ENCODE peak calls at places on chromosomes 12 and 14, in ten cellular contexts. K is breast epithelium, Q is heart left ventricle, Y is gastrocnemius medialis, P is A549, I is suprapubic skin, M is lower leg skin, A is uterus, C is sigmoid colon, S is HCT116. O is an unnamed sample.

GRCh38 chr14:100221419-100222218 is 17.3 kb upstream of the YY1 start:
- DNase-seq in K (peak; percentile 35), Q (no peak), Y (no peak), P (no peak), I (no peak), M (peak; percentile 41), A (no peak), C (no peak), S (no peak), O (no peak)

GRCh38 chr14:92610849-92611271 is 97.3 kb downstream of the RIN3 start:
- DNase-seq in K (no peak), Q (no peak), Y (no peak), P (no peak), I (no peak), M (no peak), A (no peak), C (peak; percentile 65), S (no peak), O (no peak)

GRCh38 chr14:104075530-104076151 is 9.9 kb upstream of the ASPG start:
- DNase-seq in K (no peak), Q (no peak), Y (no peak), P (no peak), I (no peak), M (no peak), A (no peak), C (no peak), S (no peak), O (no peak)

GRCh38 chr12:120598674-120599463 is 17.7 kb upstream of the POP5 start:
- DNase-seq in K (no peak), Q (no peak), Y (peak; percentile 12), P (peak; percentile 65), I (no peak), M (no peak), A (no peak), C (no peak), S (no peak), O (peak; percentile 65)

GRCh38 chr14:89926709-89927108 is 27.8 kb downstream of the EFCAB11 start:
- DNase-seq in K (no peak), Q (no peak), Y (no peak), P (no peak), I (no peak), M (no peak), A (no peak), C (no peak), S (no peak), O (no peak)

GRCh38 chr14:44135972-44136371 is 371.1 kb downstream of the FSCB start:
- DNase-seq in K (no peak), Q (no peak), Y (no peak), P (no peak), I (no peak), M (no peak), A (no peak), C (no peak), S (no peak), O (no peak)

GRCh38 chr14:52960627-52961026 is 9.8 kb upstream of the FERMT2 start:
- DNase-seq in K (peak; percentile 35), Q (no peak), Y (no peak), P (no peak), I (no peak), M (no peak), A (no peak), C (no peak), S (no peak), O (no peak)

GRCh38 chr14:82915381-82915780 is 1381.7 kb upstream of the SEL1L start:
- DNase-seq in K (no peak), Q (no peak), Y (no peak), P (no peak), I (no peak), M (no peak), A (no peak), C (no peak), S (no peak), O (no peak)

GRCh38 chr12:24200013-24200412 is 250.5 kb upstream of the SOX5 start:
- DNase-seq in K (no peak), Q (no peak), Y (no peak), P (no peak), I (no peak), M (no peak), A (no peak), C (no peak), S (no peak), O (no peak)

GRCh38 chr12:24198070-24198469 is 248.6 kb upstream of the SOX5 start:
- DNase-seq in K (no peak), Q (no peak), Y (no peak), P (no peak), I (no peak), M (no peak), A (no peak), C (no peak), S (no peak), O (no peak)

GRCh38 chr12:24197517-24197916 is 248.0 kb upstream of the SOX5 start:
- DNase-seq in K (no peak), Q (no peak), Y (no peak), P (no peak), I (no peak), M (no peak), A (no peak), C (no peak), S (no peak), O (no peak)

GRCh38 chr12:24201258-24201970 is 251.9 kb upstream of the SOX5 start:
- DNase-seq in K (no peak), Q (no peak), Y (no peak), P (no peak), I (no peak), M (no peak), A (no peak), C (no peak), S (no peak), O (no peak)

GRCh38 chr12:24198936-24199644 is 249.6 kb upstream of the SOX5 start:
- DNase-seq in K (no peak), Q (no peak), Y (no peak), P (no peak), I (no peak), M (no peak), A (no peak), C (no peak), S (no peak), O (no peak)
- TF ChIP-seq POLR2A in K (no peak), Q (no peak), Y (no peak), P (no peak), I (no peak), M (no peak), A (no peak), C (no peak), S (no peak), O (no peak)

GRCh38 chr14:22918519-22918808 is 485 bp downstream of the RBM23 start:
- DNase-seq in K (no peak), Q (no peak), Y (no peak), P (no peak), I (peak; percentile 70), M (no peak), A (no peak), C (no peak), S (no peak), O (no peak)

GRCh38 chr14:22920697-22921096 is 1.7 kb upstream of the RBM23 start:
- DNase-seq in K (no peak), Q (no peak), Y (no peak), P (no peak), I (no peak), M (no peak), A (no peak), C (no peak), S (no peak), O (no peak)

GRCh38 chr14:22915886-22916521 is 2.9 kb downstream of the RBM23 start:
- DNase-seq in K (no peak), Q (no peak), Y (peak; percentile 9), P (no peak), I (no peak), M (no peak), A (no peak), C (no peak), S (no peak), O (no peak)

GRCh38 chr14:22919601-22919921 is 612 bp upstream of the RBM23 start:
- DNase-seq in K (no peak), Q (no peak), Y (no peak), P (no peak), I (no peak), M (no peak), A (no peak), C (no peak), S (no peak), O (no peak)

GRCh38 chr14:22918809-22919600 is at the start of gene RBM23:
- DNase-seq in K (peak; percentile 100), Q (peak; percentile 100), Y (peak; percentile 99), P (peak; percentile 95), I (peak; percentile 100), M (peak; percentile 100), A (peak; percentile 100), C (peak; percentile 100), S (peak; percentile 100), O (peak; percentile 59)
- TF ChIP-seq POLR2A in K (peak; percentile 91), Q (peak; percentile 72), Y (peak; percentile 88), P (peak; percentile 75), I (no peak), M (peak; percentile 60), A (peak; percentile 87), C (peak; percentile 71), S (peak; percentile 63), O (peak; percentile 48)

DNA sequence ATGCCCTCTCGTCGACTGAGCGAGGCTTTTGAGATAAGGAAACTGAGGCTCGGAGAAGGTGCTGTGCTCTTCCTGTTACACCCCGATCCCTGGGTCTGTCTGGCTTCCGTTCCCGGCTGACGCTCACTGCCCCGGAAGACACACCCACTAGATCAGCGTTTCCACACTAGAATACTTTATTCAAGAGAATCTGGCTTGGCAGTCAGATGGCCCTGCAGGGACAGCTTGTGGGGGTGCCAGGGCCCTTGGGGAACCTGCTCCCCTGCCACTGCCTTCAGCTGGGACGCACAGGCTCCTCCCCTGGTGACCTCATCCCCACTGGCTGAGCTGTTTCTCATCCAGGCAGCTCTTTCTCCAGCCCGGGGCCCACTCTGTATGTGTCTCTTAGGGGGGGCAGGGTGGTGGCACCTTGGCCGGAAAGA is 13.7 kb downstream of the PGF start:
- DNase-seq in K (peak; percentile 64), Q (peak; percentile 82), Y (no peak), P (no peak), I (no peak), M (peak; percentile 71), A (peak; percentile 56), C (peak; percentile 84), S (no peak), O (no peak)
- TF ChIP-seq POLR2A in K (no peak), Q (no peak), Y (no peak), P (no peak), I (no peak), M (no peak), A (no peak), C (no peak), S (no peak), O (no peak)

GRCh38 chr14:31026395-31027096 is 367 bp upstream of the STRN3 start:
- DNase-seq in K (peak; percentile 96), Q (peak; percentile 97), Y (peak; percentile 96), P (peak; percentile 87), I (peak; percentile 97), M (peak; percentile 95), A (peak; percentile 97), C (peak; percentile 99), S (peak; percentile 92), O (peak; percentile 72)
- TF ChIP-seq POLR2A in K (peak; percentile 24), Q (no peak), Y (peak; percentile 85), P (no peak), I (no peak), M (peak; percentile 8), A (peak; percentile 63), C (peak; percentile 59), S (peak; percentile 22), O (peak; percentile 50)